ENCODE peak calls at places on chromosomes 13 and 19, in eight cellular contexts. C is stomach; S is fibroblast of gingiva; L is T-helper 2 cell treated with Interferon-gamma antibody and Interleukin-4, amounts not matched to agents 5 μg/mL and 100 μg/mL, for 36 hours; Z is heart left ventricle; R is AG09309; K is BJ; D is DMS53. P is an unnamed sample.

GRCh38 chr19:29635963-29636362 is 29.3 kb upstream of the PLEKHF1 start:
- DNase-seq in R (no peak), D (no peak), C (no peak), Z (no peak), L (no peak), K (no peak), S (no peak), P (no peak)

GRCh38 chr13:40626977-40627376 is 39.5 kb downstream of the FOXO1 start:
- DNase-seq in S (no peak), C (no peak), D (no peak), R (no peak), K (no peak), L (no peak), Z (no peak), P (no peak)

GRCh38 chr19:30341646-30342201 is 30.5 kb upstream of the ZNF536 start:
- DNase-seq in S (no peak), C (no peak), R (no peak), D (no peak), L (no peak), Z (no peak), K (no peak), P (no peak)

GRCh38 chr19:2315818-2316353 is 7.9 kb upstream of the LINGO3 start:
- DNase-seq in K (no peak), S (peak), D (peak), L (no peak), C (peak), Z (peak), R (no peak), P (no peak)

GRCh38 chr19:48750351-48750750 is 2.1 kb downstream of the FUT1 start:
- DNase-seq in K (no peak), L (no peak), Z (no peak), S (no peak), C (no peak), R (no peak), D (no peak), P (no peak)

GRCh38 chr19:21474671-21475181 is 30.7 kb upstream of the ZNF429 start:
- DNase-seq in R (no peak), Z (peak), K (no peak), S (peak), L (peak), C (peak), D (peak), P (no peak)

GRCh38 chr13:45243072-45243471 is 42.2 kb upstream of the KCTD4 start:
- DNase-seq in C (peak), D (no peak), L (no peak), K (no peak), Z (no peak), S (no peak), R (no peak), P (no peak)

GRCh38 chr13:31772231-31772630 is 32.9 kb downstream of the RXFP2 start:
- DNase-seq in S (no peak), D (no peak), K (no peak), L (no peak), Z (no peak), C (no peak), R (no peak), P (no peak)

GRCh38 chr19:33639034-33639681 is 17.4 kb downstream of the CHST8 start:
- DNase-seq in D (no peak), R (no peak), C (no peak), K (no peak), Z (no peak), L (no peak), S (no peak), P (no peak)

P was measured in iPS DF 19.7.